ENCODE peak calls at places on chromosomes 6 and 20, in six cellular contexts. I is mammary epithelial cell, Y is mesenchymal stem cell, K is Karpas-422, S is hepatocyte, J is GM23248. E is an unnamed sample.

GRCh38 chr20:33656010-33656782 is 5.9 kb upstream of the C20orf144 start:
- DNase-seq in K (no peak), S (no peak), J (no peak), Y (no peak), I (no peak), E (no peak)

GRCh38 chr20:63347081-63347741 is 13.9 kb downstream of the CHRNA4 start:
- DNase-seq in S (no peak), J (no peak), Y (no peak), I (no peak), K (no peak), E (no peak)

GRCh38 chr20:45945678-45946148 is 11.2 kb downstream of the PCIF1 start:
- DNase-seq in K (no peak), J (peak; percentile 51), Y (peak; percentile 33), S (no peak), I (no peak), E (no peak)

GRCh38 chr20:13953227-13953626 is 37.2 kb downstream of the SEL1L2 start:
- DNase-seq in Y (no peak), I (no peak), K (peak; percentile 57), J (no peak), S (no peak), E (peak; percentile 21)

GRCh38 chr20:35828434-35828833 is 56.6 kb downstream of the PHF20 start:
- DNase-seq in S (peak; percentile 35), K (no peak), I (no peak), Y (no peak), J (no peak), E (no peak)

GRCh38 chr6:14270925-14271791 is 153.6 kb downstream of the CD83 start:
- DNase-seq in Y (no peak), K (no peak), I (peak; percentile 100), S (no peak), J (peak; percentile 95), E (no peak)

GRCh38 chr6:131212928-131213327 is 77.7 kb downstream of the AKAP7 start:
- DNase-seq in K (no peak), S (no peak), J (no peak), Y (no peak), I (no peak), E (no peak)

GRCh38 chr6:61989616-61990015 is 296.4 kb downstream of the KHDRBS2 start:
- DNase-seq in J (no peak), K (no peak), Y (no peak), I (no peak), S (no peak), E (no peak)

GRCh38 chr6:126047648-126048047 is 61.3 kb downstream of the TRMT11 start:
- DNase-seq in K (no peak), Y (no peak), I (no peak), S (no peak), J (no peak), E (no peak)

GRCh38 chr6:162177733-162178132 is 549.8 kb downstream of the PRKN start:
- DNase-seq in S (peak; percentile 8), K (no peak), I (no peak), Y (no peak), J (peak; percentile 30), E (peak; percentile 15)

GRCh38 chr6:144215402-144215931 is 65.2 kb downstream of the STX11 start:
- DNase-seq in I (peak; percentile 17), Y (no peak), S (peak; percentile 32), J (peak; percentile 70), K (peak; percentile 58), E (no peak)

GRCh38 chr6:33579828-33580714 is at the start of gene BAK1:
- DNase-seq in S (peak; percentile 95), I (peak; percentile 83), Y (peak; percentile 93), J (peak; percentile 94), K (peak; percentile 94), E (peak; percentile 95)

GRCh38 chr20:48238326-48238725 is 453.0 kb upstream of the SULF2 start:
- DNase-seq in S (no peak), I (peak; percentile 57), Y (peak; percentile 37), K (no peak), J (peak; percentile 80), E (no peak)

GRCh38 chr6:15431762-15432495 is 186.1 kb downstream of the JARID2 start:
- DNase-seq in J (peak; percentile 71), S (peak; percentile 38), I (no peak), K (no peak), Y (peak; percentile 82), E (peak; percentile 67)

GRCh38 chr6:12118604-12119003 is 106.5 kb downstream of the HIVEP1 start:
- DNase-seq in J (no peak), Y (no peak), S (no peak), I (no peak), K (no peak), E (no peak)

GRCh38 chr20:45337367-45338120 is 10.7 kb downstream of the SDC4 start:
- DNase-seq in K (no peak), I (peak; percentile 81), J (peak; percentile 97), S (peak; percentile 77), Y (peak; percentile 89), E (no peak)

GRCh38 chr6:150966786-150967185 is 101.3 kb downstream of the MTHFD1L start:
- DNase-seq in S (no peak), J (no peak), Y (no peak), I (no peak), K (no peak), E (no peak)

GRCh38 chr20:52269327-52269726 is 77.7 kb upstream of the ZFP64 start:
- DNase-seq in I (no peak), Y (peak; percentile 36), K (no peak), S (no peak), J (peak; percentile 50), E (no peak)

GRCh38 chr6:90993771-90994170 is 406.9 kb upstream of the MAP3K7 start:
- DNase-seq in J (no peak), I (peak; percentile 8), Y (peak; percentile 3), K (no peak), S (no peak), E (no peak)

GRCh38 chr20:45229264-45230056 is 8.3 kb downstream of the SEMG2 start:
- DNase-seq in J (peak; percentile 23), K (peak; percentile 93), Y (no peak), S (peak; percentile 46), I (peak; percentile 47), E (peak; percentile 30)

GRCh38 chr6:36594816-36595167 is 630 bp downstream of the SRSF3 start:
- DNase-seq in I (no peak), S (no peak), J (peak; percentile 39), Y (no peak), K (no peak), E (no peak)

GRCh38 chr6:36598326-36598725 is 4.2 kb downstream of the SRSF3 start:
- DNase-seq in J (no peak), K (no peak), S (no peak), I (no peak), Y (no peak), E (no peak)

GRCh38 chr6:36595168-36595818 is 1.1 kb downstream of the SRSF3 start:
- DNase-seq in S (no peak), Y (peak; percentile 72), I (peak; percentile 38), J (peak; percentile 80), K (no peak), E (peak; percentile 43)

GRCh38 chr6:36597775-36598174 is 3.6 kb downstream of the SRSF3 start:
- DNase-seq in K (no peak), J (no peak), S (no peak), I (no peak), Y (no peak), E (no peak)

GRCh38 chr6:36596359-36596758 is 2.2 kb downstream of the SRSF3 start:
- DNase-seq in I (no peak), S (no peak), J (peak; percentile 60), Y (no peak), K (no peak), E (no peak)
- H3K4me3 ChIP-seq in I (peak overlapping the region; percentile 99), S (peak overlapping the region; percentile 92), J (peak overlapping the region; percentile 96), Y (peak overlapping the region; percentile 32), K (peak overlapping the region; percentile 91), E (peak overlapping the region; percentile 93)

DNA sequence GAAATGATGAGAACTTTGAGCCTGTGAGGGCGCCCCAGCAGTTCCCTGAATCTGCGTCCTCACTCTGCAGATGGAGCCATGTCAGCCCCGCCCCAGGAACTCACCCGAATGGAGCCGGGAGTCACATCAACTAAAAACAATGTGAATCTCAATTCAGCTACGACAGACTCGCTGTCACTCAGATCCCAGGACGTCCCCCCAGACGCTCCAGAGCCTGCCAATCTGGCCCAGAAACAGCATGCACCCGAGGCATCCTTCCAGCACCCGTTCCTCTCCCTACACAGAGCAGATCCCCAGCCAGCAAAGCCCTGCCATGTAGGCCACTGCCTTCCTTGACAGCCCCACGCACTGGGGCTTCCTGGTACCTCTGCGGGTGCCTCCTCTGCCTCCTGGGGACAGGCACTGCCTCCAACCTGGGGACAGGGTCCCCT is 248.0 kb downstream of the TTLL2 start:
- DNase-seq in J (no peak), K (no peak), Y (no peak), S (no peak), I (no peak), E (no peak)
- H2AFZ ChIP-seq in J (no peak overlapping the region), K (no peak overlapping the region), Y (no peak overlapping the region), S (no peak overlapping the region), I (no peak overlapping the region), E (peak overlapping the region; percentile 51)

GRCh38 chr6:27205375-27206278 is 41.9 kb upstream of the PRSS16 start:
- DNase-seq in K (no peak), Y (peak; percentile 16), J (peak; percentile 6), I (no peak), S (peak; percentile 43), E (peak; percentile 44)
- H3K4me3 ChIP-seq in K (no peak overlapping the region), Y (no peak overlapping the region), J (peak overlapping the region; percentile 63), I (no peak overlapping the region), S (peak overlapping the region; percentile 10), E (peak overlapping the region; percentile 47)

GRCh38 chr6:42981866-42982265 is 2.5 kb upstream of the PPP2R5D start:
- DNase-seq in Y (no peak), S (no peak), J (no peak), K (no peak), I (no peak), E (no peak)

GRCh38 chr6:42978487-42978792 is 541 bp downstream of the PEX6 start:
- DNase-seq in J (peak; percentile 65), I (no peak), Y (peak; percentile 61), S (peak; percentile 62), K (peak; percentile 60), E (peak; percentile 48)

GRCh38 chr6:42978793-42979522 is at the start of gene PEX6:
- DNase-seq in S (peak; percentile 94), Y (peak; percentile 91), J (peak; percentile 94), I (peak; percentile 79), K (peak; percentile 99), E (peak; percentile 95)

GRCh38 chr6:42984001-42984923 is at the start of gene PPP2R5D:
- DNase-seq in S (peak; percentile 99), Y (peak; percentile 100), I (peak; percentile 99), K (peak; percentile 99), J (peak; percentile 100), E (peak; percentile 99)

GRCh38 chr6:42979523-42980177 is 669 bp upstream of the PEX6 start:
- DNase-seq in S (peak; percentile 30), I (peak; percentile 72), K (no peak), Y (peak; percentile 67), J (peak; percentile 81), E (no peak)
- H2AFZ ChIP-seq in S (peak overlapping the region; percentile 91), I (peak overlapping the region; percentile 95), K (peak overlapping the region; percentile 46), Y (no peak overlapping the region), J (peak overlapping the region; percentile 85), E (peak overlapping the region; percentile 61)

DNA sequence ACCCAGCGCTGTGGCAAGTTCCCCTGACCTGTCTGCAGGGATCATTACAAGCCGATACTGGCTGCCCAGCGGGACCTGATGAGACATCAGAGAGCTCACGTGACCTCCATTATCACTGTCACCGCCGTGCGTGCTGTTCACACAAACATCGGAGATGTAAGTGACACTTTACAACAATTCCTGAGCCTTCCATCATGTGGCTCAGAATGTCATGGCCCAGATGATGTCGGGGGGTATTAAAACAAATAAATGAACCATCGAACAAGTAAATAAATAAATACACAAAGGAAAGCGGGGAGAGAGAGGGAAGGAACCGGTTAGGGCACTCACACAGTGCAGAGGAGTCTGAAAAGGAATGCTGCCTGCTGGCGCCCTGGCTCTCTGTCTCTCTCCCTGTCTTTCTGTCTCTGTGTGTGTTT is 195.1 kb downstream of the BMP7 start:
- DNase-seq in S (peak; percentile 74), J (peak; percentile 46), I (no peak), K (no peak), Y (peak; percentile 50), E (peak; percentile 77)
- H3K4me3 ChIP-seq in S (no peak overlapping the region), J (no peak overlapping the region), I (no peak overlapping the region), K (no peak overlapping the region), Y (no peak overlapping the region), E (peak overlapping the region; percentile 42)

E was measured in neural progenitor cell.